ENCODE peak calls at places on chromosome 2, in ten cellular contexts. F, I, T, K, R, H, P, W, L and N are unnamed samples.

GRCh38 chr2:232327089-232328037 is 51.2 kb upstream of the ALPP start:
- DNase-seq in F (peak), I (peak), T (no peak), K (peak), R (peak), H (peak), P (peak), W (peak), L (no peak), N (peak)

GRCh38 chr2:217248312-217248935 is 388.6 kb upstream of the TNP1 start:
- DNase-seq in F (no peak), I (no peak), T (peak), K (no peak), R (peak), H (no peak), P (no peak), W (peak), L (no peak), N (peak)

GRCh38 chr2:192091480-192091879 is 103.3 kb downstream of the TMEFF2 start:
- DNase-seq in F (no peak), I (no peak), T (no peak), K (no peak), R (no peak), H (no peak), P (no peak), W (no peak), L (no peak), N (no peak)

GRCh38 chr2:215107229-215108056 is 31.0 kb downstream of the ABCA12 start:
- DNase-seq in F (no peak), I (no peak), T (peak), K (no peak), R (peak), H (no peak), P (no peak), W (no peak), L (no peak), N (no peak)

GRCh38 chr2:110834134-110834827 is 101.9 kb downstream of the ACOXL start:
- DNase-seq in F (no peak), I (no peak), T (no peak), K (no peak), R (no peak), H (no peak), P (no peak), W (no peak), L (no peak), N (no peak)

GRCh38 chr2:240340361-240340761 is 95.1 kb upstream of the GPC1 start:
- DNase-seq in F (no peak), I (no peak), T (no peak), K (no peak), R (no peak), H (no peak), P (no peak), W (no peak), L (no peak), N (no peak)

GRCh38 chr2:234550056-234550455 is 53.2 kb upstream of the ARL4C start:
- DNase-seq in F (no peak), I (no peak), T (no peak), K (no peak), R (no peak), H (no peak), P (no peak), W (no peak), L (no peak), N (no peak)

GRCh38 chr2:144379891-144380311 is 140.0 kb downstream of the ZEB2 start:
- DNase-seq in F (no peak), I (no peak), T (no peak), K (no peak), R (no peak), H (no peak), P (no peak), W (peak), L (no peak), N (peak)

GRCh38 chr2:10031886-10032745 is 11.2 kb upstream of the KLF11 start:
- DNase-seq in F (no peak), I (no peak), T (no peak), K (no peak), R (no peak), H (no peak), P (no peak), W (peak), L (no peak), N (peak)

GRCh38 chr2:51919395-51919794 is 887.5 kb upstream of the NRXN1 start:
- DNase-seq in F (no peak), I (no peak), T (no peak), K (no peak), R (peak), H (no peak), P (no peak), W (no peak), L (no peak), N (no peak)

GRCh38 chr2:168611091-168611490 is 155.0 kb downstream of the CERS6 start:
- DNase-seq in F (no peak), I (no peak), T (no peak), K (no peak), R (no peak), H (no peak), P (no peak), W (no peak), L (no peak), N (no peak)

GRCh38 chr2:26395394-26395793 is 6.3 kb upstream of the DRC1 start:
- DNase-seq in F (no peak), I (no peak), T (no peak), K (no peak), R (no peak), H (no peak), P (no peak), W (no peak), L (no peak), N (no peak)

GRCh38 chr2:190466819-190467444 is 58.8 kb downstream of the MFSD6 start:
- DNase-seq in F (no peak), I (no peak), T (peak), K (no peak), R (no peak), H (no peak), P (no peak), W (no peak), L (no peak), N (no peak)

GRCh38 chr2:240640939-240641338 is 15.7 kb downstream of the GPR35 start:
- DNase-seq in F (no peak), I (peak), T (no peak), K (peak), R (no peak), H (peak), P (no peak), W (no peak), L (peak), N (peak)